ENCODE peak calls at places on chromosome 6, in five cellular contexts. One of them, this sample, is unnamed.

GRCh38 chr6:88349511-88349910 is 183.4 kb upstream of the CNR1 start:
- DNase-seq in fibroblast of pulmonary artery: peak
- DNase-seq in ecto neural progenitor cell: no peak
- DNase-seq in iPS-NIHi11: no peak
- DNase-seq in NCI-H1436: no peak
- DNase-seq in this sample: no peak

GRCh38 chr6:30885999-30886896 is 1.9 kb downstream of the DDR1 start:
- DNase-seq in fibroblast of pulmonary artery: peak
- DNase-seq in NCI-H1436: peak
- DNase-seq in ecto neural progenitor cell: peak
- DNase-seq in iPS-NIHi11: peak
- DNase-seq in this sample: peak

GRCh38 chr6:27753668-27754407 is 158.4 kb downstream of the OR2B2 start:
- DNase-seq in iPS-NIHi11: peak
- DNase-seq in NCI-H1436: peak
- DNase-seq in fibroblast of pulmonary artery: peak
- DNase-seq in ecto neural progenitor cell: peak
- DNase-seq in this sample: no peak

GRCh38 chr6:158164564-158164963 is 3.5 kb downstream of the SERAC1 start:
- DNase-seq in NCI-H1436: no peak
- DNase-seq in ecto neural progenitor cell: no peak
- DNase-seq in iPS-NIHi11: no peak
- DNase-seq in fibroblast of pulmonary artery: no peak
- DNase-seq in this sample: no peak

GRCh38 chr6:108036884-108037283 is 37.7 kb downstream of the OSTM1 start:
- DNase-seq in ecto neural progenitor cell: no peak
- DNase-seq in iPS-NIHi11: no peak
- DNase-seq in fibroblast of pulmonary artery: no peak
- DNase-seq in NCI-H1436: no peak
- DNase-seq in this sample: no peak

GRCh38 chr6:111418971-111419693 is 63.9 kb downstream of the REV3L start:
- DNase-seq in iPS-NIHi11: no peak
- DNase-seq in NCI-H1436: no peak
- DNase-seq in ecto neural progenitor cell: no peak
- DNase-seq in fibroblast of pulmonary artery: peak
- DNase-seq in this sample: no peak

GRCh38 chr6:142907544-142907943 is 37.4 kb downstream of the HIVEP2 start:
- DNase-seq in NCI-H1436: no peak
- DNase-seq in ecto neural progenitor cell: no peak
- DNase-seq in iPS-NIHi11: no peak
- DNase-seq in fibroblast of pulmonary artery: no peak
- DNase-seq in this sample: peak

GRCh38 chr6:63546697-63547096 is 25.6 kb upstream of the LOC128125822 start:
- DNase-seq in NCI-H1436: no peak
- DNase-seq in ecto neural progenitor cell: no peak
- DNase-seq in fibroblast of pulmonary artery: no peak
- DNase-seq in iPS-NIHi11: no peak
- DNase-seq in this sample: no peak

GRCh38 chr6:16704706-16705402 is 56.4 kb downstream of the ATXN1 start:
- DNase-seq in NCI-H1436: no peak
- DNase-seq in iPS-NIHi11: no peak
- DNase-seq in ecto neural progenitor cell: no peak
- DNase-seq in fibroblast of pulmonary artery: peak
- DNase-seq in this sample: no peak

GRCh38 chr6:156848533-156848932 is 71.4 kb downstream of the ARID1B start:
- DNase-seq in NCI-H1436: no peak
- DNase-seq in iPS-NIHi11: no peak
- DNase-seq in ecto neural progenitor cell: no peak
- DNase-seq in fibroblast of pulmonary artery: peak
- DNase-seq in this sample: peak

GRCh38 chr6:1424306-1424927 is 35.0 kb downstream of the FOXF2 start:
- DNase-seq in iPS-NIHi11: peak
- DNase-seq in NCI-H1436: no peak
- DNase-seq in ecto neural progenitor cell: peak
- DNase-seq in fibroblast of pulmonary artery: peak
- DNase-seq in this sample: no peak

GRCh38 chr6:143634486-143634885 is 43.3 kb upstream of the PHACTR2 start:
- DNase-seq in fibroblast of pulmonary artery: no peak
- DNase-seq in NCI-H1436: no peak
- DNase-seq in iPS-NIHi11: no peak
- DNase-seq in ecto neural progenitor cell: no peak
- DNase-seq in this sample: no peak

GRCh38 chr6:138844203-138844602 is 48.3 kb downstream of the ECT2L start:
- DNase-seq in fibroblast of pulmonary artery: peak
- DNase-seq in ecto neural progenitor cell: no peak
- DNase-seq in NCI-H1436: no peak
- DNase-seq in iPS-NIHi11: peak
- DNase-seq in this sample: no peak

GRCh38 chr6:144434308-144434990 is 149.3 kb downstream of the UTRN start:
- DNase-seq in NCI-H1436: no peak
- DNase-seq in fibroblast of pulmonary artery: peak
- DNase-seq in ecto neural progenitor cell: no peak
- DNase-seq in iPS-NIHi11: peak
- DNase-seq in this sample: no peak

GRCh38 chr6:70241991-70242420 is 60.9 kb downstream of the COL9A1 start:
- DNase-seq in iPS-NIHi11: no peak
- DNase-seq in fibroblast of pulmonary artery: no peak
- DNase-seq in NCI-H1436: no peak
- DNase-seq in ecto neural progenitor cell: no peak
- DNase-seq in this sample: no peak

GRCh38 chr6:33566182-33567084 is 13.6 kb downstream of the BAK1 start:
- DNase-seq in iPS-NIHi11: no peak
- DNase-seq in ecto neural progenitor cell: no peak
- DNase-seq in fibroblast of pulmonary artery: no peak
- DNase-seq in NCI-H1436: no peak
- DNase-seq in this sample: no peak

GRCh38 chr6:163863565-163863964 is 449.0 kb downstream of the QKI start:
- DNase-seq in iPS-NIHi11: peak
- DNase-seq in fibroblast of pulmonary artery: no peak
- DNase-seq in NCI-H1436: no peak
- DNase-seq in ecto neural progenitor cell: no peak
- DNase-seq in this sample: no peak

GRCh38 chr6:129331450-129332138 is 378.4 kb downstream of the ARHGAP18 start:
- DNase-seq in ecto neural progenitor cell: no peak
- DNase-seq in NCI-H1436: no peak
- DNase-seq in fibroblast of pulmonary artery: peak
- DNase-seq in iPS-NIHi11: no peak
- DNase-seq in this sample: no peak